ENCODE peak calls at places on chromosomes 1 and 21, in six cellular contexts. V is A673; Q is tibial nerve; M is CD8-positive, alpha-beta T cell; O is IMR-90; P is prostate gland. X is an unnamed sample. For H3K4me1, the result is how much of the 10 kb centered on the place peaks cover.

GRCh38 chr1:204453141-204453772 is 41.3 kb downstream of the PIK3C2B start:
- DNase-seq in V (peak), Q (no peak), M (peak), O (no peak), P (no peak), X (no peak)

GRCh38 chr1:52601976-52602327 is 219 bp upstream of the GPX7 start:
- DNase-seq in V (peak), Q (no peak), M (no peak), O (no peak), P (no peak), X (no peak)

GRCh38 chr1:101253976-101254660 is 17.3 kb downstream of the S1PR1 start:
- DNase-seq in V (peak), Q (no peak), M (no peak), O (peak), P (no peak), X (no peak)

GRCh38 chr1:180188103-180188506 is 33.4 kb downstream of the QSOX1 start:
- DNase-seq in V (peak), Q (peak), M (no peak), O (peak), P (peak), X (no peak)

GRCh38 chr1:109193653-109194590 is 19.8 kb upstream of the SARS1 start:
- DNase-seq in V (peak), Q (no peak), M (peak), O (no peak), P (no peak), X (peak)

GRCh38 chr1:113891631-113892220 is 4.3 kb upstream of the BCL2L15 start:
- DNase-seq in V (peak), Q (no peak), M (no peak), O (no peak), P (no peak), X (no peak)

GRCh38 chr1:8456306-8456912 is 138.5 kb downstream of the SLC45A1 start:
- DNase-seq in V (peak), Q (no peak), M (no peak), O (peak), P (no peak), X (no peak)

GRCh38 chr1:87556326-87556725 is 227.6 kb downstream of the LMO4 start:
- DNase-seq in V (no peak), Q (no peak), M (no peak), O (peak), P (no peak), X (no peak)

GRCh38 chr1:62355095-62355494 is 35.9 kb upstream of the KANK4 start:
- DNase-seq in V (no peak), Q (no peak), M (no peak), O (no peak), P (no peak), X (no peak)

GRCh38 chr1:53342735-53343470 is 15.0 kb upstream of the LRP8 start:
- DNase-seq in V (no peak), Q (no peak), M (no peak), O (no peak), P (no peak), X (no peak)

GRCh38 chr1:169121146-169121923 is 14.8 kb downstream of the ATP1B1 start:
- DNase-seq in V (no peak), Q (no peak), M (no peak), O (peak), P (no peak), X (no peak)

GRCh38 chr21:34129971-34130597 is 56.7 kb downstream of the MRPS6 start:
- DNase-seq in V (peak), Q (no peak), M (no peak), O (peak), P (no peak), X (no peak)

GRCh38 chr1:224616761-224617409 is 768 bp downstream of the CNIH3 start:
- DNase-seq in V (no peak), Q (no peak), M (no peak), O (no peak), P (no peak), X (no peak)

GRCh38 chr21:32381571-32381970 is 11.2 kb downstream of the URB1 start:
- DNase-seq in V (no peak), Q (no peak), M (no peak), O (no peak), P (no peak), X (no peak)

GRCh38 chr1:233299450-233299849 is 3.9 kb upstream of the PCNX2 start:
- DNase-seq in V (no peak), Q (no peak), M (no peak), O (no peak), P (no peak), X (no peak)

DNA sequence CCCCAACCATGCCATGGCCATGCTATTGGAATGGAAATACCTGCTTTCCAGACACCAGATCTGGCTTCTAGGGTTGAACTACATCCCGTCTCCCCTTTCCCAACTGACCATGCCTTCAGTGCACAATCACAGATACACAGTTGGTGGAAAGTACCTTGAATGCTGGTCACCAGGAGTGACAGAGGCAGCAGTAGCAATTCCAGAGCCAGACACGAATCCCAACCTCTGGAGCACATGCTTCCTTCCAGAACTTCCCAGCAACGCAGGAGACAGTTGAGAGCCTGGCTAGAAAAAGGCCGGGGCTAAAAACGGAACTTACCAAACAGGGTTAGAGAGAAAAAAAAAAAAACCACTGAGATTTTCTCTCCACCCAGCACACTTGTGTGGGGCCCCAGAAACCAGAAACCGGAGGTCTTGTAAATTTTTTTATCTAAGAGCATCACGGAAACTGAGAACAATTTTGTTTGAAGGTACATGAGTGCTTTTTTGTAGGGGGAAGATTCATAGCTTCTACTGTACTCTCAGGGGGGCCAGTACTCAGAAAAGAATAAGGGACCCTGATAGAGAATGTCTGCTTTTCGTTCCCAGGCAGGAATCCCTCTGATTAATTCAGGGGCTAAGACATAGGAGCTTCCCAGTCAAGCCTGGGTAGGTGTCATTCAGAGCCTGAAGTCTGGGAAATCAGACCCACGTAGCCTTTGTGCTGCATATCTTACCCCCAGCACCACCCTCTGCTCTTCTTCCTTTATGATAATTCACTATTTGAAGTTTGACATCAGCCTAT is at the start of gene CD48:
- DNase-seq in V (no peak), Q (no peak), M (peak), O (no peak), P (no peak), X (no peak)
- H3K4me3 ChIP-seq in V (no peak), Q (peak), M (peak), O (no peak), P (no peak), X (no peak)

GRCh38 chr1:30194046-30194619 is 529.3 kb downstream of the MATN1 start:
- DNase-seq in V (no peak), Q (no peak), M (no peak), O (no peak), P (no peak), X (no peak)

GRCh38 chr1:30196457-30196856 is 526.9 kb downstream of the MATN1 start:
- DNase-seq in V (no peak), Q (no peak), M (no peak), O (no peak), P (no peak), X (no peak)

GRCh38 chr1:30194741-30195423 is 528.5 kb downstream of the MATN1 start:
- DNase-seq in V (no peak), Q (no peak), M (no peak), O (no peak), P (no peak), X (no peak)

GRCh38 chr1:30196872-30197615 is 526.3 kb downstream of the MATN1 start:
- DNase-seq in V (no peak), Q (no peak), M (no peak), O (no peak), P (no peak), X (no peak)

DNA sequence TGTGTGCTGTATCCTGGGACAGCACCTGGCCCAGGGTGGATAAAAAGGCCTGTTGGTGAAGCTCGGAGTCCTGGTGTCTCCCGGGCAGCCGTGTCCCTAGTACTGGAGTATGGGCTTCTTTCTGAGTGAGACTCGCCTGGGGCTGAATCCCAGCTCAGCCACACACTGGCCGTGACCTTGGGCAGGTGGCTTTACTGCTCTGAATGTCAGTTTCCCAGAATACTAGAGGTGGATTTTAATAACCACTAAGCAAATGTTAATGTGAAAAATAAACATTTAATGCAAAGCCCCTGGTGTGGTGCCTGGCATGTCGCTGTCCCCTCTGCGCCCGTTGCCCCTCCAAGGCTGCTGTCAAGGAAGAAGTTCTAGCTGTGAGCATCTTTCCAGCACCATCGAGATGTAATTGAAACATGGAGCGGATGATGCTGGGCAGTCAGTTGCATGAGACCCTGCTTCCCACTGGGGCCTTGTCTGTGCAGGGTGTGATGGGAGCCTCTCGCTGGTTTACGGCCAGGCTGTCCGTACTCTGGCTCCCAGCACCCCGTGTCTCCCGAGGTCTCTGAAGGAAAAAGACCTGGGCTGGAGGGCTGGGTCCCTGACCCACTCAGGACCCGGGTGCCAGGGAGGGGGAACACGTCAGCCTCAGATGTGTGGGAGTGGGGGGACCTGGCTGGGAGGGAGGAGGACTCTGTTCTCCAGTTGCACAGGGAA is 527.8 kb downstream of the MATN1 start:
- DNase-seq in V (no peak), Q (no peak), M (no peak), O (no peak), P (no peak), X (no peak)
- H3K4me1 ChIP-seq in V (under half), Q (under half), M (under half), O (under half), P (under half), X (under half)

GRCh38 chr1:207060596-207060995 is 7.5 kb downstream of the PFKFB2 start:
- DNase-seq in V (no peak), Q (no peak), M (no peak), O (no peak), P (no peak), X (no peak)

GRCh38 chr1:207059881-207060280 is 6.8 kb downstream of the PFKFB2 start:
- DNase-seq in V (no peak), Q (no peak), M (no peak), O (no peak), P (no peak), X (no peak)

GRCh38 chr1:207056673-207057072 is 3.6 kb downstream of the PFKFB2 start:
- DNase-seq in V (no peak), Q (no peak), M (no peak), O (no peak), P (no peak), X (no peak)

GRCh38 chr1:207058252-207058651 is 5.2 kb downstream of the PFKFB2 start:
- DNase-seq in V (no peak), Q (no peak), M (no peak), O (no peak), P (no peak), X (peak)

GRCh38 chr1:207058878-207059867 is 6.1 kb downstream of the PFKFB2 start:
- DNase-seq in V (no peak), Q (no peak), M (no peak), O (no peak), P (no peak), X (no peak)
- H3K27ac ChIP-seq in V (no peak), Q (no peak), M (no peak), O (no peak), P (no peak), X (peak)

GRCh38 chr1:28482138-28482537 is 23.7 kb upstream of the RCC1 start:
- DNase-seq in V (no peak), Q (no peak), M (no peak), O (no peak), P (no peak), X (no peak)
- H3K4me3 ChIP-seq in V (no peak), Q (no peak), M (no peak), O (no peak), P (no peak), X (no peak)

GRCh38 chr1:156489935-156490293 is 10.7 kb downstream of the MEF2D start:
- DNase-seq in V (no peak), Q (no peak), M (no peak), O (no peak), P (no peak), X (no peak)
- H3K4me1 ChIP-seq in V (under half), Q (half or more), M (half or more), O (under half), P (half or more), X (half or more)

GRCh38 chr1:208254376-208254775 is 10.2 kb upstream of the PLXNA2 start:
- DNase-seq in V (no peak), Q (no peak), M (no peak), O (no peak), P (no peak), X (no peak)
- H3K27ac ChIP-seq in V (no peak), Q (no peak), M (no peak), O (no peak), P (no peak), X (no peak)

GRCh38 chr1:239386453-239387303 is at the start of gene CHRM3:
- DNase-seq in V (no peak), Q (no peak), M (no peak), O (no peak), P (peak), X (no peak)
- H3K4me3 ChIP-seq in V (no peak), Q (peak), M (peak), O (no peak), P (peak), X (peak)

GRCh38 chr1:19410393-19410792 is 74.9 kb downstream of the CAPZB start:
- DNase-seq in V (no peak), Q (no peak), M (no peak), O (no peak), P (no peak), X (no peak)
- H3K4me1 ChIP-seq in V (under half), Q (under half), M (under half), O (under half), P (under half), X (half or more)

DNA sequence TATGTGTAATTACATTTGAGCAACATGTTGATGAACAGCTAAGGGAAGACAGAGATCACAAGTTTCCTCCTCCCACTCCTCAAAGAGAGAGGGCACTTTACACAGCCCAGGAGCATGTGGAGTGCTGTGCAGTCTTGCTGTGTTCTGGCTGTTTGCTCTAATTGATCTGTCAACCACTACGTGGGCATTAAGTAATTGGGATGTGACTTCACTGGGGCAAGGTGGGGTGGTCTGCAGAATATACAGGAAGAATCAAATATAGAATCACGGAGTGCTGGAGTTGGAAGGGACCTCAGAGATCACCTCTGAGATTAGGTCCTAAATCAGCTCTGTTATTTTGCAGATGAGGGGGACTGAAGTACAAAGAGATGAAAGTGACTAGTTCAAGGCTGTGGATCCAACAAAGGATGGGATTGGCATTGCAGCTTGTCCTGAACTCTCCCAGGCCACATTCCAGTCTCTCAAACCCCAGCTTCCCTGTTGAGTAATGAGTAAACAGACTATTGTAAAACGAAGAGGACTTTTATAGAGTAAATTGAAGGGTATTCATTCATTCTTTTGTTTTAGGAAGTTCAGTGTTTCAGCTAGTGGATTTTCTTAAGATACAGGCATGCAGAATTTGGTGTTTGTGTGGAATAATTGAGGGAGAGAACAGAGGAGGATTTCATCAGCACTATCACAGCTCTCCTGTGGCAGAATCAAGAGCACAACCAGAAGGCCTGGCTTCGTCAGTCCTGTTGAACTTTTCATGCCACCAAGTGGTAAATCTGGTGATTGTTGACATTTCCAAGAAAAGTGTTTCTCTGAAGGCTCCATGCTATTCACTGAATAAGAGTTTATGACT is 22.4 kb downstream of the NOS1AP start:
- DNase-seq in V (peak), Q (no peak), M (no peak), O (no peak), P (no peak), X (no peak)
- H3K27ac ChIP-seq in V (peak), Q (no peak), M (no peak), O (no peak), P (no peak), X (no peak)

X was measured in heart right ventricle.